ENCODE peak calls at places on chromosomes 1 and 21, in eight cellular contexts. One of them, this sample, is unnamed.

GRCh38 chr1:145720556-145720877 is 1.2 kb downstream of the CD160 start:
- DNase-seq in thoracic aorta: no peak
- DNase-seq in CD4-positive, CD25-positive, alpha-beta regulatory T cell: no peak
- DNase-seq in CD4-positive, alpha-beta memory T cell: no peak
- DNase-seq in BJ: peak; percentile 55
- DNase-seq in ovary: no peak
- DNase-seq in A549: no peak
- DNase-seq in tibial artery: no peak
- DNase-seq in this sample: no peak

GRCh38 chr1:174074757-174075156 is 52.6 kb upstream of the RC3H1 start:
- DNase-seq in A549: no peak
- DNase-seq in BJ: no peak
- DNase-seq in tibial artery: no peak
- DNase-seq in CD4-positive, alpha-beta memory T cell: no peak
- DNase-seq in ovary: no peak
- DNase-seq in CD4-positive, CD25-positive, alpha-beta regulatory T cell: peak; percentile 18
- DNase-seq in thoracic aorta: no peak
- DNase-seq in this sample: no peak

GRCh38 chr1:97164276-97164639 is 442.7 kb downstream of the PTBP2 start:
- DNase-seq in A549: no peak
- DNase-seq in CD4-positive, CD25-positive, alpha-beta regulatory T cell: no peak
- DNase-seq in tibial artery: no peak
- DNase-seq in ovary: no peak
- DNase-seq in CD4-positive, alpha-beta memory T cell: no peak
- DNase-seq in BJ: no peak
- DNase-seq in thoracic aorta: no peak
- DNase-seq in this sample: no peak

GRCh38 chr1:30782361-30783243 is 25.0 kb upstream of the LAPTM5 start:
- DNase-seq in A549: peak; percentile 68
- DNase-seq in ovary: peak; percentile 69
- DNase-seq in BJ: no peak
- DNase-seq in tibial artery: peak; percentile 79
- DNase-seq in thoracic aorta: peak; percentile 12
- DNase-seq in CD4-positive, CD25-positive, alpha-beta regulatory T cell: peak; percentile 65
- DNase-seq in CD4-positive, alpha-beta memory T cell: peak; percentile 74
- DNase-seq in this sample: no peak

GRCh38 chr1:25566730-25567341 is 23.4 kb downstream of the LDLRAP1 start:
- DNase-seq in thoracic aorta: no peak
- DNase-seq in A549: no peak
- DNase-seq in ovary: peak; percentile 55
- DNase-seq in tibial artery: peak; percentile 92
- DNase-seq in BJ: peak; percentile 73
- DNase-seq in CD4-positive, alpha-beta memory T cell: peak; percentile 46
- DNase-seq in CD4-positive, CD25-positive, alpha-beta regulatory T cell: no peak
- DNase-seq in this sample: no peak

GRCh38 chr21:38171723-38172344 is 85.0 kb upstream of the KCNJ15 start:
- DNase-seq in BJ: no peak
- DNase-seq in tibial artery: no peak
- DNase-seq in CD4-positive, alpha-beta memory T cell: no peak
- DNase-seq in CD4-positive, CD25-positive, alpha-beta regulatory T cell: no peak
- DNase-seq in thoracic aorta: no peak
- DNase-seq in ovary: no peak
- DNase-seq in A549: no peak
- DNase-seq in this sample: no peak

GRCh38 chr1:2466834-2467554 is 9.1 kb upstream of the PLCH2 start:
- DNase-seq in A549: no peak
- DNase-seq in CD4-positive, alpha-beta memory T cell: peak; percentile 33
- DNase-seq in tibial artery: no peak
- DNase-seq in thoracic aorta: no peak
- DNase-seq in CD4-positive, CD25-positive, alpha-beta regulatory T cell: peak; percentile 26
- DNase-seq in ovary: no peak
- DNase-seq in BJ: no peak
- DNase-seq in this sample: no peak

GRCh38 chr1:2258122-2258812 is 30.1 kb downstream of the SKI start:
- DNase-seq in A549: no peak
- DNase-seq in tibial artery: no peak
- DNase-seq in ovary: no peak
- DNase-seq in CD4-positive, CD25-positive, alpha-beta regulatory T cell: no peak
- DNase-seq in BJ: no peak
- DNase-seq in thoracic aorta: no peak
- DNase-seq in CD4-positive, alpha-beta memory T cell: no peak
- DNase-seq in this sample: no peak

GRCh38 chr1:48966583-48966982 is 189.9 kb upstream of the BEND5 start:
- DNase-seq in CD4-positive, CD25-positive, alpha-beta regulatory T cell: no peak
- DNase-seq in tibial artery: no peak
- DNase-seq in BJ: peak; percentile 17
- DNase-seq in A549: no peak
- DNase-seq in thoracic aorta: no peak
- DNase-seq in CD4-positive, alpha-beta memory T cell: no peak
- DNase-seq in ovary: no peak
- DNase-seq in this sample: no peak

GRCh38 chr1:183877321-183877720 is 72.4 kb downstream of the RGL1 start:
- DNase-seq in A549: no peak
- DNase-seq in tibial artery: peak; percentile 85
- DNase-seq in BJ: no peak
- DNase-seq in ovary: peak; percentile 73
- DNase-seq in thoracic aorta: no peak
- DNase-seq in CD4-positive, CD25-positive, alpha-beta regulatory T cell: no peak
- DNase-seq in CD4-positive, alpha-beta memory T cell: no peak
- DNase-seq in this sample: no peak

GRCh38 chr1:222347627-222348026 is 200.3 kb downstream of the HHIPL2 start:
- DNase-seq in A549: no peak
- DNase-seq in CD4-positive, alpha-beta memory T cell: no peak
- DNase-seq in ovary: no peak
- DNase-seq in tibial artery: no peak
- DNase-seq in CD4-positive, CD25-positive, alpha-beta regulatory T cell: no peak
- DNase-seq in BJ: no peak
- DNase-seq in thoracic aorta: no peak
- DNase-seq in this sample: no peak

GRCh38 chr1:117240547-117240946 is 29.8 kb upstream of the VTCN1 start:
- DNase-seq in BJ: no peak
- DNase-seq in CD4-positive, alpha-beta memory T cell: no peak
- DNase-seq in ovary: no peak
- DNase-seq in thoracic aorta: no peak
- DNase-seq in CD4-positive, CD25-positive, alpha-beta regulatory T cell: no peak
- DNase-seq in tibial artery: no peak
- DNase-seq in A549: no peak
- DNase-seq in this sample: no peak

GRCh38 chr1:77846966-77847365 is 41.5 kb upstream of the NEXN start:
- DNase-seq in tibial artery: no peak
- DNase-seq in BJ: no peak
- DNase-seq in A549: no peak
- DNase-seq in ovary: no peak
- DNase-seq in CD4-positive, alpha-beta memory T cell: no peak
- DNase-seq in thoracic aorta: no peak
- DNase-seq in CD4-positive, CD25-positive, alpha-beta regulatory T cell: no peak
- DNase-seq in this sample: no peak
- H3K4me3 ChIP-seq in tibial artery: no peak overlapping the region
- H3K4me3 ChIP-seq in BJ: no peak overlapping the region
- H3K4me3 ChIP-seq in A549: no peak overlapping the region
- H3K4me3 ChIP-seq in ovary: no peak overlapping the region
- H3K4me3 ChIP-seq in CD4-positive, alpha-beta memory T cell: no peak overlapping the region
- H3K4me3 ChIP-seq in thoracic aorta: no peak overlapping the region
- H3K4me3 ChIP-seq in CD4-positive, CD25-positive, alpha-beta regulatory T cell: no peak overlapping the region
- H3K4me3 ChIP-seq in this sample: no peak overlapping the region

GRCh38 chr1:233182587-233182986 is 112.9 kb downstream of the PCNX2 start:
- DNase-seq in A549: no peak
- DNase-seq in CD4-positive, CD25-positive, alpha-beta regulatory T cell: no peak
- DNase-seq in thoracic aorta: no peak
- DNase-seq in tibial artery: no peak
- DNase-seq in ovary: no peak
- DNase-seq in CD4-positive, alpha-beta memory T cell: no peak
- DNase-seq in BJ: no peak
- DNase-seq in this sample: no peak

GRCh38 chr1:233193741-233194140 is 101.8 kb downstream of the PCNX2 start:
- DNase-seq in tibial artery: no peak
- DNase-seq in BJ: no peak
- DNase-seq in CD4-positive, CD25-positive, alpha-beta regulatory T cell: no peak
- DNase-seq in thoracic aorta: no peak
- DNase-seq in CD4-positive, alpha-beta memory T cell: no peak
- DNase-seq in ovary: no peak
- DNase-seq in A549: no peak
- DNase-seq in this sample: no peak

GRCh38 chr1:233183226-233184020 is 112.1 kb downstream of the PCNX2 start:
- DNase-seq in BJ: no peak
- DNase-seq in tibial artery: no peak
- DNase-seq in ovary: no peak
- DNase-seq in A549: no peak
- DNase-seq in thoracic aorta: no peak
- DNase-seq in CD4-positive, CD25-positive, alpha-beta regulatory T cell: no peak
- DNase-seq in CD4-positive, alpha-beta memory T cell: no peak
- DNase-seq in this sample: no peak

DNA sequence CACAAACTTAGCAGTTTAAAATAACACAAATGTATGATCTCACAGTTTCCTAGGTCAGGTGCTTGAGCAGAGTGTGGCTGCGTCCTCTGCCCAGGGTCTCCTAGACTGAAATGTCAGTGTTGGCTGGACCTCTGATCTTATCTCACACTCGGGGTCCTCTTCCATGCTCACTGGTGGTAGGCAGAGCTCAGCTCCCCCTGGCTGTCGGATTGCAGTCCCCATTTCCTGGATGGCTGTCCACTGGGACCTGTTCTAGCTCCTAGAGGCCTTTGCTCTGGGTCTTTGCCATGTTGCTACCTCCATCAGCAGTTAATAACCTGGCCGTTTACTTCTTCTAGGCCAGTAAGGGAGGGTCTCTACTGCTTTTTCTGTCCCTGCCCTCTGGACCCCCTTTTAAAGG is 107.5 kb downstream of the PCNX2 start:
- DNase-seq in ovary: no peak
- DNase-seq in CD4-positive, CD25-positive, alpha-beta regulatory T cell: no peak
- DNase-seq in A549: no peak
- DNase-seq in BJ: no peak
- DNase-seq in thoracic aorta: no peak
- DNase-seq in CD4-positive, alpha-beta memory T cell: no peak
- DNase-seq in tibial artery: no peak
- DNase-seq in this sample: no peak
- H3K4me3 ChIP-seq in ovary: no peak overlapping the region
- H3K4me3 ChIP-seq in CD4-positive, CD25-positive, alpha-beta regulatory T cell: no peak overlapping the region
- H3K4me3 ChIP-seq in A549: no peak overlapping the region
- H3K4me3 ChIP-seq in BJ: no peak overlapping the region
- H3K4me3 ChIP-seq in thoracic aorta: no peak overlapping the region
- H3K4me3 ChIP-seq in CD4-positive, alpha-beta memory T cell: no peak overlapping the region
- H3K4me3 ChIP-seq in tibial artery: no peak overlapping the region
- H3K4me3 ChIP-seq in this sample: no peak overlapping the region

GRCh38 chr21:44921928-44922327 is 1.2 kb upstream of the ITGB2 start:
- DNase-seq in tibial artery: no peak
- DNase-seq in CD4-positive, CD25-positive, alpha-beta regulatory T cell: no peak
- DNase-seq in BJ: no peak
- DNase-seq in A549: no peak
- DNase-seq in ovary: no peak
- DNase-seq in CD4-positive, alpha-beta memory T cell: no peak
- DNase-seq in thoracic aorta: no peak
- DNase-seq in this sample: no peak

GRCh38 chr21:44919111-44919912 is 1.4 kb downstream of the ITGB2 start:
- DNase-seq in ovary: no peak
- DNase-seq in CD4-positive, CD25-positive, alpha-beta regulatory T cell: no peak
- DNase-seq in tibial artery: no peak
- DNase-seq in A549: no peak
- DNase-seq in BJ: no peak
- DNase-seq in thoracic aorta: no peak
- DNase-seq in CD4-positive, alpha-beta memory T cell: peak; percentile 29
- DNase-seq in this sample: no peak

GRCh38 chr21:44918581-44919033 is 2.1 kb downstream of the ITGB2 start:
- DNase-seq in thoracic aorta: no peak
- DNase-seq in A549: no peak
- DNase-seq in CD4-positive, CD25-positive, alpha-beta regulatory T cell: no peak
- DNase-seq in tibial artery: no peak
- DNase-seq in CD4-positive, alpha-beta memory T cell: no peak
- DNase-seq in ovary: no peak
- DNase-seq in BJ: no peak
- DNase-seq in this sample: no peak

GRCh38 chr21:44920694-44921604 is at the start of gene ITGB2:
- DNase-seq in A549: no peak
- DNase-seq in tibial artery: no peak
- DNase-seq in ovary: no peak
- DNase-seq in CD4-positive, alpha-beta memory T cell: peak; percentile 53
- DNase-seq in CD4-positive, CD25-positive, alpha-beta regulatory T cell: peak; percentile 53
- DNase-seq in thoracic aorta: no peak
- DNase-seq in BJ: no peak
- DNase-seq in this sample: no peak

GRCh38 chr21:44919913-44920693 is 596 bp downstream of the ITGB2 start:
- DNase-seq in tibial artery: no peak
- DNase-seq in BJ: no peak
- DNase-seq in CD4-positive, CD25-positive, alpha-beta regulatory T cell: no peak
- DNase-seq in A549: no peak
- DNase-seq in thoracic aorta: no peak
- DNase-seq in ovary: no peak
- DNase-seq in CD4-positive, alpha-beta memory T cell: peak; percentile 19
- DNase-seq in this sample: no peak
- H3K4me3 ChIP-seq in tibial artery: peak overlapping the region; percentile 30
- H3K4me3 ChIP-seq in BJ: no peak overlapping the region
- H3K4me3 ChIP-seq in CD4-positive, CD25-positive, alpha-beta regulatory T cell: peak overlapping the region; percentile 98
- H3K4me3 ChIP-seq in A549: no peak overlapping the region
- H3K4me3 ChIP-seq in thoracic aorta: peak overlapping the region; percentile 63
- H3K4me3 ChIP-seq in ovary: no peak overlapping the region
- H3K4me3 ChIP-seq in CD4-positive, alpha-beta memory T cell: peak overlapping the region; percentile 94
- H3K4me3 ChIP-seq in this sample: peak overlapping the region; percentile 62

DNA sequence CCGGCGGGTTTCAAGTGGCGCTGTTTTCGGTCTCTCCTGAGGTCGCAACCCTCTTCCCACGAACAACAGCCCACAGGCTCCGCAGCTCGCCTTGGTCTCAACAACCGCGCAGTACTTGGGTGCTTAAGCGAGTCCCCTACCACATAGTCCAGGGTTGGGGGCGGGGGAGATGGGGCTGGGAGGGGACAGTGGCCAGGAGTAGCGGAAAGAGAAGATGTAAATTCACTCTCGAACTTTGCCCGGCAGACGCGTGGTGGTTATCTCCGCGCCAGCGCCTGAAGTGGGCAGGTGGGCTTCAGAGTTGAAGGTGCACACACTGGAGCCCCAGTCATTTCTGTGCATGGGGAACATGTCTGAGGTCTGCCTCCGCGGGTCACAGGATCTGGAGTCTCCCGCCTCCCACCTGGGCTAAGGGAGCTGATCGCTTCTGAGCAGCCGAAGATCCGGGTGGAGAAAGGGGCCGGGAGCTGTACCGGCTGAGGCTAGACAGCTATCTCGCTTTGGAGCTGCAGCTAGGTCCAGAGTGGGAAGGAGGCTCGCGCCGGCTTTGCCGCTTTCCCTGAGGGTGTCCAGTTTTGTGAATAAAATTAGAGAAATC is 4.3 kb upstream of the FOXD2 start:
- DNase-seq in CD4-positive, alpha-beta memory T cell: no peak
- DNase-seq in thoracic aorta: no peak
- DNase-seq in ovary: no peak
- DNase-seq in BJ: no peak
- DNase-seq in CD4-positive, CD25-positive, alpha-beta regulatory T cell: no peak
- DNase-seq in tibial artery: no peak
- DNase-seq in A549: no peak
- DNase-seq in this sample: no peak
- H3K4me3 ChIP-seq in CD4-positive, alpha-beta memory T cell: no peak overlapping the region
- H3K4me3 ChIP-seq in thoracic aorta: peak overlapping the region; percentile 52
- H3K4me3 ChIP-seq in ovary: peak overlapping the region; percentile 23
- H3K4me3 ChIP-seq in BJ: no peak overlapping the region
- H3K4me3 ChIP-seq in CD4-positive, CD25-positive, alpha-beta regulatory T cell: no peak overlapping the region
- H3K4me3 ChIP-seq in tibial artery: peak overlapping the region; percentile 24
- H3K4me3 ChIP-seq in A549: no peak overlapping the region
- H3K4me3 ChIP-seq in this sample: peak overlapping the region; percentile 60

This sample was measured in coronary artery.